ENCODE peak calls at places on chromosomes 13 and 19, in four cellular contexts. O is HCT116, B is hepatocyte, K is GM23248. X is an unnamed sample.

GRCh38 chr13:20351279-20352022 is 119.3 kb upstream of the GJB6 start:
- DNase-seq in O (no peak), B (no peak), K (peak; percentile 78), X (no peak)

GRCh38 chr13:46684287-46685001 is 112.5 kb downstream of the ESD start:
- DNase-seq in O (no peak), B (no peak), K (no peak), X (no peak)

GRCh38 chr13:46310066-46310465 is 77.0 kb downstream of the RUBCNL start:
- DNase-seq in O (no peak), B (no peak), K (no peak), X (no peak)

GRCh38 chr13:46134961-46135522 is 30.2 kb upstream of the CPB2 start:
- DNase-seq in O (peak; percentile 34), B (peak; percentile 49), K (no peak), X (no peak)

GRCh38 chr13:109468123-109468522 is 318.3 kb downstream of the IRS2 start:
- DNase-seq in O (no peak), B (no peak), K (no peak), X (no peak)

GRCh38 chr19:13920940-13921744 is 15.1 kb downstream of the CC2D1A start:
- DNase-seq in O (peak; percentile 39), B (no peak), K (peak; percentile 73), X (peak; percentile 85)

GRCh38 chr19:51458051-51458645 is at the start of gene SIGLEC8:
- DNase-seq in O (no peak), B (no peak), K (no peak), X (no peak)

GRCh38 chr19:38425810-38426466 is at the start of gene RASGRP4:
- DNase-seq in O (no peak), B (no peak), K (no peak), X (no peak)

GRCh38 chr13:46295531-46296464 is 84.1 kb downstream of the LRRC63 start:
- DNase-seq in O (no peak), B (no peak), K (peak; percentile 97), X (peak; percentile 69)

GRCh38 chr19:29636553-29637325 is 28.5 kb upstream of the PLEKHF1 start:
- DNase-seq in O (no peak), B (no peak), K (peak; percentile 9), X (no peak)

GRCh38 chr19:47157455-47158321 is 27.1 kb downstream of the SAE1 start:
- DNase-seq in O (no peak), B (peak; percentile 26), K (peak; percentile 68), X (peak; percentile 31)

GRCh38 chr19:49645592-49645991 is 3.6 kb downstream of the SCAF1 start:
- DNase-seq in O (no peak), B (no peak), K (no peak), X (no peak)

GRCh38 chr19:10503002-10503789 is at the start of gene KEAP1:
- DNase-seq in O (no peak), B (peak; percentile 52), K (peak; percentile 57), X (peak; percentile 59)

GRCh38 chr13:109645831-109646230 is 140.6 kb downstream of the IRS2 start:
- DNase-seq in O (no peak), B (no peak), K (no peak), X (no peak)

GRCh38 chr13:61536443-61536842 is 120.8 kb upstream of the PCDH20 start:
- DNase-seq in O (no peak), B (no peak), K (no peak), X (no peak)

GRCh38 chr13:46202188-46202795 is 9.4 kb upstream of the LRRC63 start:
- DNase-seq in O (no peak), B (no peak), K (no peak), X (no peak)

GRCh38 chr13:40190656-40191100 is 475.8 kb downstream of the FOXO1 start:
- DNase-seq in O (no peak), B (peak; percentile 86), K (peak; percentile 87), X (peak; percentile 91)

DNA sequence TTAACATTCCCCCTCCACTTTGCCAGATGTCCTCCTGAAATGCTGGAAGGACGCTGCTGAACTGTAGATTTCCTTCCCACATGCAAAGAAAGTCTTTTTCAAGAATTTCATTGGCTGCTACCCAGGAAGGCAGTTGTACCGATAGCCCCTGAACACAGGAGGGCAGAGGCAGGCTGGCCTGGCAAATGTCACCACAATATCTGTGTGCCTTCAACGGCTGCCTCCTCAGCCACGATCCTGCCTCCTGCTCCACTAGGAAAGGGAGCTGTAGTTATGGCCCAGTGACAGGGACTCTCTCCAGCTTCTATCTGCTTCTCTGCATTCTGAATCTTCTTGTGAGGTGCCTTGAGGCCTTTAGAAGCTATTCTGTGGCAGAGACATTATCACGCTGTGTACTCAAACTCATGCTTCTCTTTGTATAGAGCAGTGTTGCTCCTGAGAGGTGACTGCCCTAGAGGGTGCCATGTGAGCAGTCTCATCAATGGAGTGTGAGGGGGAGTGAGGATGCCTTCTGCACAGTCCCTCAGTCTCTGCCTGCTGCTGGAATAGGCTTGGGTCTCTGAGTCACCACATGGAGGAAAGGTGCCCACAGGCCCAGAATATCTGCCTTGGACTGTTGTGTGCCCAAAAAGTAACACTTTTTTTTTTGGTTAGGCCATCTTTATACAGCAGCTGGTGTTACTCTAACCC is 279.8 kb downstream of the DNAJC15 start:
- DNase-seq in O (no peak), B (peak; percentile 83), K (peak; percentile 72), X (peak; percentile 19)
- H3K4me2 ChIP-seq in O (no peak overlapping the region), B (peak overlapping the region; percentile 12), K (no peak overlapping the region), X (no peak overlapping the region)

GRCh38 chr19:4338441-4339350 is at the start of gene STAP2:
- DNase-seq in O (no peak), B (peak; percentile 86), K (no peak), X (no peak)
- TF ChIP-seq EZH2phosphoT487 in O (no peak), B (no peak), K (no peak), X (no peak)

DNA sequence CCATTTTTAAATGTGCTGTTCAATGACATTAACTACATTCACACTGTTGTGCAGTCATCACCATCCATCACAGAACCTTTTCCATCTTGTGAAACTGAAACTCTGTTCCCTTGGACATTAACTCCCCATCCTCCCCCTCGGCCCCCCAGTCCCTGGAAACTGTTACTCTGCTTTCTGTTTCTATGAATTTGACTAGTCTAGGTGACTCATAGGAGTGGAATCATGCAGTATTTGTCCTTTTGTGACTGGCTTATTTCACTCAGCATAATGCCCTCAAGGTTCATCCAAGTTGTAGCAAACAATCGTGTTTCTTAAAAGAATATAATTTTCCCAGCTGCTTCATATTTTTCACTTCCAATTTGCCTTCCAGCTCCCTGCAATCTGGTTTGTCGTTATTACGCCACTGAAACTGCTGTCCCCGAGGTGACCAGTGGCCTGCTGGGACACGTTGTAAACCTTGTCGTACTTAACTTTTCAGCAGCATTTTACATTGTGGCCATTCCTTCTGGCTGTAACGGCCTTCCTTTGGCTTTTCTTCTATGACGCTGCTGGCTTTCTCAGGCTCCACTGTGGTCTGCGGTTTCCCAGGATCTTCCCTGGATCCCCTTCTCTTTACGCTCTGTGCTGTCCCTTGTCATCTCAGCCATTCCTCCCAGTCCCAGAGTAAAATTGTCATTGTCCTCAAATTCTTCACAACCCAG is 74.0 kb downstream of the DHRS12 start:
- DNase-seq in O (no peak), B (peak; percentile 78), K (peak; percentile 93), X (no peak)
- H3K4me2 ChIP-seq in O (no peak overlapping the region), B (peak overlapping the region; percentile 53), K (peak overlapping the region; percentile 80), X (no peak overlapping the region)

DNA sequence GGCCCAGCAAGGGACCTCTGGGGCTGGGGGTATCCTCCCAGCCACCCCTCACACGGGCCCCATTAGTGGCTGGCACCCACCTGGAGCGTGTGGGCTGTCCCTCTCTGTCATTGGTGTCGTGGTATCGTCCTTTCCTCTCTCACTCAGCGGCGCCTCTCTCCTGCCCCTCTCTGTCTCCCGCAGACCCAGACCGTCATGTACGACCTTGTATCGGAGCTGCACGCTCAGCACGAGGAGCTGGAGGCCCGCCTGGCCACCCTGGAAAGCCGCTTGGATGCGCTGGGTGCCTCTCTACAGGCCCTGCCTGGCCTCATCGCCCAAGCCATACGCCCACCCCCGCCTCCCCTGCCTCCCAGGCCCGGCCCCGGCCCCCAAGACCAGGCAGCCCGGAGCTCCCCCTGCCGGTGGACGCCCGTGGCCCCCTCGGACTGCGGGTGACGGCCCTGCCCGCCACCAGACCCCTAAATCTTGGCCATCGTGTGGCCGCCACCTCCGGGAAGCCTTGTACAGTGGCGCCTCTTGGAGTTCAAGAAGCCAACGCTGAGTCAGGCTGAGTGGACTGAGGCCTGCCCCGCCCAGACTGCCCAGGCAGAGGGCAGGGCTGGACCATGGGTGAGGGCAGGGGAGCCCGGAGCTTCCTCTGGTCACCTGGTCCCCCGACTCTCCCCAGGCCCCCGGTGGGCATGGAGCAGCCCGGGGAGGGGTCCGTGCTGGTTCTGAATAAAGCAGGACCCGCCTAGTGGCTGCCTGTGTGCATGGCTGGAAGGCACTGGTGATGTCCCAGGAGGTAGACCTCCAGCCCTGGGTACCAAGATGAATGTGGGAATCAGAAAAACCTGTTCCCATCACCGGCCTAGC is 9.8 kb upstream of the ARRDC2 start:
- DNase-seq in O (peak; percentile 60), B (peak; percentile 8), K (peak; percentile 82), X (peak; percentile 82)
- TF ChIP-seq EZH2phosphoT487 in O (no peak), B (no peak), K (no peak), X (no peak)

DNA sequence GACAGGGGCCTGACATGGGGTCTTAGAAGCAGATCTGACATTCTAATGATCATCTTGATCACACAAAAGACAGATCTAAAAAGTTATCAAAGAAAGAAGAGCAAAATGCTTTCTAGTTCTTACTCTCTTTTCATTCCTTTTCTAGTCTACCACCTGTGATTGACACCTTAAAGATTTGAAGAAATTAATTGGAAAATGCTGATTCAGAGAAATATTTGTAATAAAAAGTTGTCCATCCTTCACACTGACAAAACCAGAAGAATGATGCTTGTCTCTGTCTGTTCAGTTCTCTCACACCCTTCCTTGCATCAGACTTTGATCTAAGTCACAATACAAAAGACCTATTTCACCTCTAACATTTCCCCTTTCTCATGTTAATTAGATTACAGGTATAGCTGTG is 182.4 kb downstream of the RAP2A start:
- DNase-seq in O (no peak), B (no peak), K (no peak), X (no peak)
- H3K4me2 ChIP-seq in O (no peak overlapping the region), B (no peak overlapping the region), K (no peak overlapping the region), X (no peak overlapping the region)

GRCh38 chr13:26964278-26965057 is 203.9 kb upstream of the GPR12 start:
- DNase-seq in O (no peak), B (no peak), K (peak; percentile 14), X (peak; percentile 10)
- TF ChIP-seq EZH2phosphoT487 in O (no peak), B (no peak), K (no peak), X (no peak)

DNA sequence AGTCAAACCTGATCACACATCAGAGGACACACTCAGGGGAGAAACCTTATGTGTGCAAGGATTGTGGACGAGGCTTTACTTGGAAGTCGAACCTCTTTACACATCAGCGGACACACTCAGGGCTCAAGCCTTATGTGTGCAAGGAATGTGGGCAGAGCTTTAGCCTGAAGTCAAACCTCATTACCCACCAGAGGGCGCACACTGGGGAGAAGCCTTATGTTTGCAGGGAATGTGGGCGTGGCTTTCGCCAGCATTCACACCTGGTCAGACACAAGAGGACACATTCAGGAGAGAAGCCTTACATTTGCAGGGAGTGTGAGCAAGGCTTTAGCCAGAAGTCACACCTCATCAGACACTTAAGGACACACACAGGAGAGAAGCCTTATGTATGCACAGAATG is 8.2 kb upstream of the ZNF527 start:
- DNase-seq in O (no peak), B (no peak), K (peak; percentile 11), X (peak; percentile 37)
- H3K4me2 ChIP-seq in O (no peak overlapping the region), B (no peak overlapping the region), K (no peak overlapping the region), X (no peak overlapping the region)

DNA sequence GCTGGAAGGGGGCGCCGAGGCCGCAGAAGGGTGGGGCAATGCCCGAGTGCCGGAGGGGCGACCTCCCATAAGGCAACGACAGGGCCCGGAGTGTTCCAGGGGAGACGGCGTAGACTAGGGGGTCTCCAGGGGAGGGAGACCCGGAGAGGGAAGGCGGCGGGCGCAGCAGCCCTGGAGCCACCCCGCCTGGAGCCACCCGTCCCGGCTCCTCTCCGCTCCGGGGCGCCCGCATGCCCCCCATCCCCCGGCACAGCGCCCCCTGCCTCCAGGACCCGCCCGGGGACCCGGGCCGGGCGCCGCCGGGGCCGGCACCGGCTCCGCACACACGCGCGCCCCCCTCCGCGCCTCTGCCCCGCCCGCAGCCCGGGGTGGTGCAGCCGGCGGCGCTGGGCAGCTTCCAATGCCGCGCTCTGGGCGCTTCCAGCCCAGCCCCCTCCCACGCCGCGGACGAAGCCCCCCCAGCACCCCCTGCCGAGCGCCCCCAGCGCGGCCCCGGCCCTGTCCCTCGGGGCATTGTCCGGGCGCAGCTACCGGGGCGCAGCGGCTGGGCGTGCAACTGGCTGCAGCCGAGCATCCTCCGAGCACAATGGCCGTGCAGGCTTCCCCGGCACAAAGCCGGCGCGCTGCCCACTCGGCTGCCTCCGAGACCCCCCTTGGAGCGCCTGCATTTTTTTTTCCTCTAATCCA is 519 bp downstream of the PTPRS start:
- DNase-seq in O (no peak), B (peak; percentile 51), K (peak; percentile 56), X (peak; percentile 51)
- TF ChIP-seq EZH2phosphoT487 in O (no peak), B (no peak), K (no peak), X (no peak)

X was measured in OCI-LY7.